ENCODE peak calls at places on chromosomes 16 and 17, in nine cellular contexts. J, O, E, D, G, C, F, R and W are unnamed samples. For H3K4me1, the result is how much of the 10 kb centered on the place peaks cover.

GRCh38 chr16:59632266-59632855 is 898.2 kb upstream of the GOT2 start:
- DNase-seq in F (no peak), O (peak), C (no peak), R (no peak), J (no peak), D (no peak), G (no peak), E (no peak), W (no peak)

GRCh38 chr17:41340934-41341861 is 9.4 kb downstream of the KRT33A start:
- DNase-seq in C (peak), G (no peak), F (no peak), J (no peak), O (no peak), D (no peak), E (no peak), R (no peak), W (no peak)

GRCh38 chr16:3256876-3257465 is 538 bp upstream of the MEFV start:
- DNase-seq in E (no peak), O (no peak), J (no peak), C (no peak), R (no peak), F (no peak), G (no peak), D (no peak), W (no peak)

GRCh38 chr17:10803830-10804498 is at the start of gene TMEM238L:
- DNase-seq in F (no peak), G (no peak), D (no peak), J (peak), E (no peak), R (no peak), O (no peak), C (no peak), W (peak)

GRCh38 chr17:37327341-37328090 is 48.3 kb upstream of the C17orf78 start:
- DNase-seq in O (peak), F (no peak), D (no peak), R (no peak), E (no peak), J (no peak), C (no peak), G (peak), W (no peak)

GRCh38 chr16:31105677-31106213 is 2.4 kb upstream of the BCKDK start:
- DNase-seq in J (peak), F (peak), G (peak), O (peak), R (peak), D (peak), C (peak), E (peak), W (peak)

GRCh38 chr17:37779554-37779953 is 34.7 kb upstream of the HNF1B start:
- DNase-seq in C (no peak), D (no peak), R (no peak), G (no peak), O (no peak), E (no peak), J (no peak), F (no peak), W (no peak)

GRCh38 chr17:65198653-65199382 is 61.6 kb downstream of the RGS9 start:
- DNase-seq in C (peak), O (peak), E (no peak), F (no peak), G (no peak), R (peak), J (no peak), D (no peak), W (no peak)

GRCh38 chr16:21121150-21121549 is 29.5 kb downstream of the DNAH3 start:
- DNase-seq in R (no peak), O (no peak), G (no peak), J (no peak), E (no peak), F (no peak), C (no peak), D (no peak), W (no peak)

GRCh38 chr16:30985401-30986128 is 558 bp downstream of the HSD3B7 start:
- DNase-seq in F (peak), E (peak), R (peak), D (no peak), G (peak), O (peak), C (no peak), J (peak), W (no peak)

GRCh38 chr17:41082565-41083136 is 1.3 kb upstream of the KRTAP4-7 start:
- DNase-seq in G (no peak), O (peak), J (no peak), F (no peak), C (no peak), D (no peak), R (no peak), E (no peak), W (no peak)

GRCh38 chr16:87854907-87855683 is 14.2 kb downstream of the SLC7A5 start:
- DNase-seq in G (no peak), O (peak), J (no peak), F (no peak), D (no peak), R (no peak), C (no peak), E (no peak), W (no peak)

GRCh38 chr17:47684535-47685193 is 9.3 kb upstream of the TBKBP1 start:
- DNase-seq in E (no peak), C (no peak), R (no peak), O (no peak), J (no peak), F (no peak), D (no peak), G (no peak), W (no peak)

GRCh38 chr16:85430523-85431381 is 182.4 kb upstream of the GSE1 start:
- DNase-seq in G (no peak), C (no peak), J (no peak), O (no peak), F (peak), E (no peak), D (no peak), R (no peak), W (no peak)

GRCh38 chr16:53865492-53865863 is 161.5 kb downstream of the FTO start:
- DNase-seq in O (peak), J (no peak), D (no peak), C (peak), G (no peak), E (no peak), R (peak), F (no peak), W (no peak)

GRCh38 chr17:6559753-6560215 is 3.4 kb upstream of the PITPNM3 start:
- DNase-seq in E (no peak), J (no peak), F (no peak), R (no peak), G (no peak), O (no peak), D (no peak), C (no peak), W (no peak)

GRCh38 chr17:71260366-71260765 is 860.5 kb upstream of the SOX9 start:
- DNase-seq in G (no peak), C (no peak), R (no peak), O (no peak), E (no peak), D (no peak), J (no peak), F (no peak), W (no peak)

GRCh38 chr17:34412965-34413441 is 50.0 kb upstream of the CCL1 start:
- DNase-seq in F (no peak), G (no peak), D (no peak), E (no peak), O (peak), R (no peak), J (no peak), C (no peak), W (no peak)

GRCh38 chr17:30942311-30943079 is 20.8 kb downstream of the ADAP2 start:
- DNase-seq in J (no peak), G (no peak), O (no peak), F (no peak), R (no peak), C (no peak), E (no peak), D (no peak), W (no peak)

GRCh38 chr17:57589151-57590034 is 155.7 kb downstream of the CCDC182 start:
- DNase-seq in C (no peak), R (no peak), E (no peak), J (no peak), O (no peak), D (no peak), F (no peak), G (peak), W (no peak)

GRCh38 chr16:71796501-71796900 is 12.1 kb downstream of the AP1G1 start:
- DNase-seq in C (no peak), R (no peak), D (no peak), E (no peak), J (no peak), G (no peak), F (no peak), O (no peak), W (no peak)

GRCh38 chr17:78394209-78394608 is 15.8 kb downstream of the PGS1 start:
- DNase-seq in G (no peak), D (no peak), O (no peak), R (no peak), E (no peak), J (no peak), F (no peak), C (no peak), W (no peak)

GRCh38 chr17:73613271-73613941 is 30.8 kb downstream of the SDK2 start:
- DNase-seq in O (no peak), F (no peak), R (peak), G (no peak), J (no peak), C (no peak), D (no peak), E (no peak), W (no peak)

GRCh38 chr16:4306439-4307214 is 9.2 kb upstream of the GLIS2 start:
- DNase-seq in F (no peak), J (no peak), E (no peak), C (peak), O (no peak), R (peak), D (no peak), G (no peak), W (no peak)

GRCh38 chr16:52533296-52533695 is 13.6 kb downstream of the TOX3 start:
- DNase-seq in C (no peak), J (no peak), F (no peak), G (no peak), D (no peak), R (no peak), E (no peak), O (no peak), W (no peak)

GRCh38 chr17:36182176-36183000 is 6.0 kb upstream of the TBC1D3B start:
- DNase-seq in G (no peak), E (no peak), D (no peak), O (no peak), C (no peak), R (peak), J (no peak), F (no peak), W (no peak)

DNA sequence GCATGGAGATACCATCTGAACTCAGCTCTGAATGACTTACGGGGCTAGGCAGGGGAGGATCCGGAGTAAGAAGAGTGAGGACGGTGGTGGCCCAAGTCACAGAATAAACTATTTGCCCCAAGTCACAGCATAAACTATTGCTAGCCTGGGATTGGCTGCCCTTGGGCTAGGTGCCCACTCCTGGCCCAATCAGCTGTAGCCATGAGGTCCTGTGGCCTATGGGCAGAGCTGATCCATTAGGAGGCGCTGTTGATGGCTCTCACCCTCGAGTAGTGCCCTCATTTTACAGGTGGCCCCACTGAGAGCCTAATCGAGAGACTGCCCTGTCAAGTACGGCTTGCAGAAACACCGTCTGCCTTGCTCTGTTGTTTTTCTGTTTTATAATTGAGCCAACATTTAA is 62.3 kb upstream of the ZNF423 start:
- DNase-seq in J (no peak), C (no peak), D (no peak), O (no peak), F (no peak), R (peak), E (no peak), G (no peak), W (no peak)
- H3K4me1 ChIP-seq in J (under half), C (under half), D (under half), O (under half), F (under half), R (under half), E (under half), G (under half), W (under half)

GRCh38 chr16:1494711-1495110 is 1.6 kb downstream of the TELO2 start:
- DNase-seq in D (no peak), F (no peak), O (no peak), G (peak), R (no peak), J (no peak), C (no peak), E (no peak), W (peak)
- H3K27ac ChIP-seq in D (peak), F (no peak), O (no peak), G (peak), R (no peak), J (no peak), C (no peak), E (no peak), W (peak)

GRCh38 chr17:7886227-7887037 is 2.2 kb upstream of the CHD3 start:
- DNase-seq in E (no peak), C (peak), G (no peak), O (peak), J (peak), D (no peak), R (peak), F (peak), W (no peak)
- H3K4me1 ChIP-seq in E (under half), C (half or more), G (under half), O (under half), J (half or more), D (under half), R (under half), F (half or more), W (half or more)

GRCh38 chr17:77324227-77324626 is 183.5 kb downstream of the SEC14L1 start:
- DNase-seq in O (no peak), E (peak), R (no peak), G (no peak), J (peak), D (no peak), F (no peak), C (no peak), W (no peak)

GRCh38 chr17:77322534-77323412 is 182.0 kb downstream of the SEC14L1 start:
- DNase-seq in O (peak), J (peak), C (no peak), F (peak), D (no peak), G (peak), E (peak), R (no peak), W (peak)

GRCh38 chr17:77323413-77324171 is 182.8 kb downstream of the SEC14L1 start:
- DNase-seq in D (no peak), C (peak), E (peak), F (no peak), R (no peak), G (peak), O (peak), J (peak), W (no peak)

GRCh38 chr17:77320501-77321256 is 179.9 kb downstream of the SEC14L1 start:
- DNase-seq in G (peak), O (peak), J (no peak), R (no peak), F (no peak), E (peak), C (no peak), D (no peak), W (no peak)

DNA sequence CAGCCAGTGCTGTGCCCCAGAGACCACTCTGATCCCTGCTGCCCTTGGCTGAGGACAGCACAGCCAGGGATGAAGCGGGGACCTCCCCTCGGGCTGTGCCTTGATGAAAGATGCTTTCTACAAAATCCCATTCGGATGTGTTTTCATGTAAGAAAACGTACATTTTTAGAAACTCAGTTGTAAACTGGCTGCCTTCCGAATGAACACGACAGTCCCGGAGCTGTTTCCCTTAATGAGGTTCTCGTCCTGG is 181.4 kb downstream of the SEC14L1 start:
- DNase-seq in G (no peak), C (no peak), O (no peak), R (no peak), E (no peak), J (no peak), F (no peak), D (no peak), W (no peak)
- H3K27ac ChIP-seq in G (peak), C (no peak), O (peak), R (no peak), E (peak), J (peak), F (no peak), D (peak), W (peak)

DNA sequence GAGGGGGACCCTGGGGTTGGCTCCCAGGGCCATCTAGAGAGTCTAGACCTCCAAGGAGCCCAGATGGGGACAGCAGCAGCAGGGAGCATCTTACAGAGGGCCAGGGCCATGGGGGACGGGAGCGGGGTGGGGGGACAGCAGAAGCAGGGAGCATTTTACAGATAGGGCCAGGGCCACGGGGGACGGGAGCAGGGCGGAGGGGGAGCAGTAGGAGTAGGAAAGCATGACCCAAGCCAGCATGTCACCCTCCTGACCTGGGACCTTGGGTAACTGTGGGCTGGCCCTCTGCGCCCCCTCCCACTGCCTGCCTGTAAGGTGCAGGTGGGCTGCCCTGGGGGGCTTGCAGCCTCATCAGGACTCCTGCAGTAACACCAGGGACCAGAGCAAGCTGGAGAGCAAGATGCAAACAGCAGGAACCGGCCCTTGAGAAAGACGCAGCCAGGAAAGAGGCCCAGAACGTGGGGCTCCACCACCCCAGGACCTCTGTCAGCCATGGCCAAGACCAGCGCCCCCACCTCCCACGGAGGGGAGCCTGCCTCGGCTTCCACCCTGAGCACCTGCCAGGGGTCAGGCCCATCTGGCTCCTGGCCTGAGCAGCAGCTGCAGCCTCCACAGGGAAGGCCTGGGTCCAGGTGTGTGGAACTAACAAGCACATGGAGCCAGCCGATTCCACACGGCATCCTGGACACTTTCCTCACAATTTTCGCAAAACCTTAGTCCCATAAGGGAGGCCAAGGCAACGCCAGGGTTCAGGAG is 2.4 kb downstream of the ZNF598 start:
- DNase-seq in R (no peak), D (no peak), J (no peak), E (no peak), C (no peak), O (no peak), F (peak), G (no peak), W (no peak)
- H3K4me1 ChIP-seq in R (under half), D (half or more), J (half or more), E (under half), C (under half), O (half or more), F (half or more), G (half or more), W (half or more)

GRCh38 chr16:82045471-82046178 is 10.6 kb downstream of the HSD17B2 start:
- DNase-seq in J (no peak), R (no peak), F (no peak), C (no peak), G (no peak), O (no peak), D (no peak), E (no peak), W (no peak)

GRCh38 chr16:82046541-82046940 is 11.5 kb downstream of the HSD17B2 start:
- DNase-seq in C (no peak), J (no peak), R (no peak), D (no peak), O (no peak), G (no peak), E (no peak), F (no peak), W (no peak)

GRCh38 chr16:82042841-82043240 is 7.8 kb downstream of the HSD17B2 start:
- DNase-seq in F (no peak), G (no peak), E (no peak), C (no peak), D (no peak), R (no peak), O (no peak), J (no peak), W (no peak)

GRCh38 chr16:82043680-82044584 is 8.9 kb downstream of the HSD17B2 start:
- DNase-seq in O (no peak), G (no peak), J (no peak), D (no peak), R (no peak), F (no peak), C (no peak), E (no peak), W (no peak)

GRCh38 chr16:82044585-82044911 is 9.5 kb downstream of the HSD17B2 start:
- DNase-seq in J (no peak), C (no peak), F (no peak), O (no peak), D (no peak), R (no peak), G (no peak), E (no peak), W (no peak)
- H3K27ac ChIP-seq in J (peak), C (no peak), F (no peak), O (no peak), D (no peak), R (no peak), G (no peak), E (no peak), W (no peak)

DNA sequence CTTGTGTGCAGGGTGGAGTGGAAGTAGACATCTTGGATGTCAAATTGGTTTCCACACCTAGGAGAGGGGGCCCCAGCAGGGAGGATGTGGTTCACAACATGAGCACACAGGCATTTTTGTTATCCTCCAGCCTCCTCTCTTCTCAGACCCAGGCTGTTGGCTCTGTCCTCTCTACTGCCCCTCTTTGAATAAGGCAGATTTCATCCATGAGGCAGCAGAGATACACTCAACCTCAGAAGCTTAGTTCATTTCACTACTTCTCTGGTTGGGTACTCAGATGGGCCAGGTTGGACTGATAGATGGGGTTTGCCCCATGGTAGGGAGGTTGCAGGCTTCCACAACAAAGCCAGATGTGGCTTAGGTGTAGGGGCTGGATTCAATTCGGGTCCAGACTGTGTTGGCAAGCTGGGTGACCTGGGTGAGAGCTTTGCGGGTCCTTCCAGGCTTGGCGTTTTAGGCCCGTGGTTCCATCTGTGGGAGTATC is 22.2 kb upstream of the NFATC3 start:
- DNase-seq in E (no peak), G (no peak), C (peak), J (peak), D (no peak), O (no peak), R (no peak), F (no peak), W (no peak)
- H3K4me1 ChIP-seq in E (under half), G (under half), C (under half), J (under half), D (under half), O (under half), R (under half), F (under half), W (under half)

DNA sequence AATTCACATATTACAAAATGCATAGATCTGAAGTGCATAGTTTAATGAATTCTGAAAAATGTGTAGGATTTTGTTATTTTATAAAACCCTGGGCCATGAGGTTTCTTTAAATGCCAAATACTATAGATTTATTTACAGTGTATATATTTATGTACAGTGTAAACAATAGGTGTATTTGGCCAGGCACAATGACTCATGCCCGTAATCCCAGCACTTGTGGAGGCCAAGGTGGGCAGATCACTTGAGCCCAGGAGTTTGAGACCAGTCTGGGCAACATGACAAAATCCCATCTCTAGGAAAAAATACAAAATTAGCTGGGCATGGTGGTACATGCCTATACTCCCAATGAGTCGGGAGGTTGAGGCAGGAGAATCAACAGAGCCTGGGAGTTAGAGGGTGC is 249.4 kb downstream of the PRKCA start:
- DNase-seq in O (no peak), J (no peak), R (no peak), G (no peak), C (no peak), F (no peak), D (no peak), E (no peak), W (no peak)
- H3K27ac ChIP-seq in O (peak), J (no peak), R (no peak), G (no peak), C (no peak), F (no peak), D (no peak), E (no peak), W (no peak)